ENCODE peak calls at places on chromosomes 6 and 20, in five cellular contexts. Z is Peyer's patch, O is GM23338, H is left ventricle myocardium inferior, F is OCI-LY7. T is an unnamed sample. For H3K4me1, the result is how much of the 10 kb centered on the place peaks cover.

GRCh38 chr20:50569864-50570836 is 60.0 kb downstream of the PTPN1 start:
- DNase-seq in Z (no peak), O (peak), H (no peak), F (peak), T (no peak)

GRCh38 chr6:42293579-42293978 is 75.9 kb upstream of the MRPS10 start:
- DNase-seq in Z (no peak), O (no peak), H (no peak), F (no peak), T (no peak)

GRCh38 chr6:73263570-73263909 is 544 bp upstream of the KHDC1 start:
- DNase-seq in Z (no peak), O (no peak), H (no peak), F (peak), T (no peak)

GRCh38 chr6:21594427-21595264 is 1.1 kb downstream of the SOX4 start:
- DNase-seq in Z (peak), O (peak), H (peak), F (peak), T (peak)

GRCh38 chr6:53765270-53765669 is 29.5 kb upstream of the LRRC1 start:
- DNase-seq in Z (no peak), O (no peak), H (no peak), F (no peak), T (no peak)

GRCh38 chr6:19444481-19444880 is 392.7 kb upstream of the ID4 start:
- DNase-seq in Z (no peak), O (no peak), H (no peak), F (no peak), T (no peak)

GRCh38 chr6:11848252-11848651 is 69.6 kb upstream of the ADTRP start:
- DNase-seq in Z (no peak), O (no peak), H (no peak), F (no peak), T (no peak)

GRCh38 chr20:8132632-8133587 is 844 bp downstream of the PLCB1 start:
- DNase-seq in Z (peak), O (peak), H (peak), F (peak), T (peak)

DNA sequence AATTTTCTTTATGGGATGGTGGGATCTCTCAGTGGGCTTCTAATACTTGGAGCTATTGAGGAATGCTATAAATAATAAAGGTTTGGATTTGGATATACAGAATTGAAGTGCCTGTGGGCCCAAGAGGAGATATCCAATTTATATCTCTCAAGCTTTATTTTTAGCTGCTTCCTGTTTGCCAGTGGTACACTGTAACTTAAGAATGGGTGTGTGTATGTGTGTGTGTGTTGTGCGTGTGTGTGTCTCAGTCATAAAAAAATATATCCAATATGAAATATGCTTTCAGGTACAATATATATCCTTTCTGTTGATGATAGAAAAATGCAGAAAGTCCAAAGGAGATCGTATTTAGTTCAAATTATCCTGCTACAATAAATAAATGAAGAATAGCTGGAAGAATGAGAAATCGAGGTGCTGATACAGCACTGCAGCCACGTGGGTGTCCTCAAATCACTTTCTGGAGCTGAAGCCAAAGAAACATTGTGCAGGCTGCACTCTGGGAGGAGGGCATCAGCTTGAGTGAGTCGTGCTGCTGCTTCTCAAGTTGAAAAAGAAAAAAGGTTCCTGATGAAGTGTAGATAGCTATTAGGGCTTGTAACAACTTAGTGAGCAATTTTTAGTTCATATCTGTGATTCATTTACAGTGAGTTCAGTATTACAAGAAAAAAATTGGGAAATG is 40.3 kb downstream of the DSE start:
- DNase-seq in Z (no peak), O (no peak), H (peak), F (no peak), T (no peak)
- H3K4me1 ChIP-seq in Z (under half), O (under half), H (under half), F (under half), T (under half)

DNA sequence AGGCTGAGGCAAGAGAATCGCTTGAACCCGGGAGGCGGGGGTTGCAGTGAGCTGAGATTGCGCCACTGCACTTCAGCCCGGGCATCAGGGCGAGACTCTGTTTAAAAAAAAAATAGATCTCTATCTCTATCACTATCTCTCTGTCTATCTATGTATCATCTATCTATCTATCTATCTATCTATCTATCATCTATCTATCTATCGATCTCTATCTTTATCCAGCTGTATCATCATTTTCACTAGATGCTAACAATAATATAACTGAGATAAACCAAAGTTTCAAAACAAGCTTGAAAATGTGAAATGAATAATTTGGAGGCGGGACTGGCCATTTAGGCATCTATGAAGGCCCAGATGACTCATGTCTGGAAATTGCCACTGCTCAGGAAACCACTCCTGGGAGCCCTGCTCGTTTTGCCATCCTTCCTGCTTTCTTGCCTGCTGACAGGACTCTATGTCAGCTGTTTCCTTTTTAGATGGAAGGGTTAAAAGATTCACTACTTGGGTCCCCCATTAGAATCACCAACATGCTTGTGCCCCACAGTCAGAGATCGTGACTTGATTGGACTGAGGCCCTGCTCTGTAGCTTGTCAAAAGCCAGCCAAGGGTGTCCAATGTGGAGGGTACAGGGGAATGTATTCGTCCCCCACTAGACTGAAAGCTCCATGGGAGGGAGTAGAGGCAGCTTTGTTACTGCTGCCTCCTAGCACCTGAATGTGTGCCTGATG is 61.7 kb downstream of the UTRN start:
- DNase-seq in Z (no peak), O (no peak), H (no peak), F (no peak), T (no peak)
- H3K27ac ChIP-seq in Z (peak), O (no peak), H (peak), F (no peak), T (no peak)

DNA sequence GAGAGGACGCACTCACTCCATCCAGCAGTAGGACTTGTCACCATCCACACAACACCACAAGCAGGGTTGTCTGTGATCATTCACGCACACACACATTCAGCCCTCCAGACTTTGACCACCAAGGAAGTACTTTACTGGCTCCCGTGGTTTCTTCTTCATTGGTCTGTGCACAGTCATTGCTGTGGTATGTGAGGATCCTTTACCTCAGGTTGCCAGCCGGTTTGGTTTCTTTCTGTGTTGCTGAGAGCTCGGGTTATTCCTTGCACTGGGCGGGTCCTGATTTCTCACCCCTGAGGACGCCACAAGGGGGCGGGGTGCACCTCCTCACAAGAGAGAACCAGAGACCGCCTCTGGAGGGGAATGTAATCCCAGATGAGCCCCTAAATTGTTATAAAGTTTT is 11.2 kb downstream of the SLC35A1 start:
- DNase-seq in Z (no peak), O (peak), H (no peak), F (peak), T (no peak)
- H3K4me3 ChIP-seq in Z (no peak), O (no peak), H (no peak), F (no peak), T (no peak)

GRCh38 chr6:32190946-32191677 is 1.1 kb upstream of the PBX2 start:
- DNase-seq in Z (no peak), O (no peak), H (no peak), F (no peak), T (no peak)

GRCh38 chr6:32190054-32190945 is at the start of gene PBX2:
- DNase-seq in Z (peak), O (peak), H (peak), F (peak), T (peak)

GRCh38 chr6:32192608-32193039 is at the start of gene GPSM3:
- DNase-seq in Z (peak), O (peak), H (peak), F (peak), T (peak)

GRCh38 chr6:32189742-32190053 is 304 bp downstream of the PBX2 start:
- DNase-seq in Z (no peak), O (no peak), H (peak), F (no peak), T (no peak)

GRCh38 chr6:32191696-32192607 is 491 bp downstream of the GPSM3 start:
- DNase-seq in Z (no peak), O (no peak), H (no peak), F (no peak), T (no peak)
- H3K4me1 ChIP-seq in Z (under half), O (half or more), H (half or more), F (half or more), T (under half)